ENCODE peak calls at places on chromosomes 7 and 10, in four cellular contexts. T, L, Q and V are unnamed samples.

GRCh38 chr10:113958631-113959382 is 84.9 kb upstream of the ADRB1 start:
- DNase-seq in L (peak; percentile 76), Q (peak; percentile 80), T (no peak), V (no peak)

GRCh38 chr10:104580321-104580720 is 60.8 kb upstream of the SORCS3 start:
- DNase-seq in Q (no peak), L (no peak), T (no peak), V (no peak)

GRCh38 chr7:27165655-27166474 is 528 bp upstream of the HOXA9 start:
- DNase-seq in Q (no peak), L (no peak), T (no peak), V (no peak)

GRCh38 chr7:100887186-100887954 is 2.1 kb downstream of the UFSP1 start:
- DNase-seq in L (no peak), T (no peak), Q (no peak), V (no peak)

GRCh38 chr7:84188811-84189405 is 5.7 kb downstream of the SEMA3A start:
- DNase-seq in Q (no peak), T (no peak), L (no peak), V (no peak)

GRCh38 chr10:63633677-63634487 is 112.7 kb downstream of the REEP3 start:
- DNase-seq in L (peak; percentile 38), T (peak; percentile 2), Q (peak; percentile 42), V (no peak)

GRCh38 chr7:151804756-151805503 is 72.0 kb downstream of the PRKAG2 start:
- DNase-seq in L (no peak), T (no peak), Q (no peak), V (no peak)

GRCh38 chr7:111931016-111931517 is 275.1 kb downstream of the DOCK4 start:
- DNase-seq in L (no peak), Q (no peak), T (no peak), V (no peak)

GRCh38 chr7:149477494-149478443 is 16.9 kb upstream of the ZNF777 start:
- DNase-seq in T (no peak), L (no peak), Q (no peak), V (no peak)

GRCh38 chr10:95837783-95838182 is 70.0 kb upstream of the CC2D2B start:
- DNase-seq in T (no peak), Q (no peak), L (no peak), V (peak; percentile 9)

GRCh38 chr10:11798862-11799735 is 24.1 kb upstream of the PROSER2 start:
- DNase-seq in T (no peak), L (no peak), Q (no peak), V (no peak)

GRCh38 chr10:58335306-58336005 is 650 bp downstream of the UBE2D1 start:
- DNase-seq in L (peak; percentile 96), Q (peak; percentile 33), T (no peak), V (peak; percentile 62)

GRCh38 chr7:26668821-26669220 is 195.6 kb downstream of the SKAP2 start:
- DNase-seq in T (no peak), L (no peak), Q (no peak), V (no peak)

GRCh38 chr10:80496555-80497172 is 41.0 kb upstream of the SH2D4B start:
- DNase-seq in T (no peak), Q (no peak), L (no peak), V (no peak)

GRCh38 chr10:88852327-88852726 is 683 bp upstream of the ANKRD22 start:
- DNase-seq in Q (no peak), T (no peak), L (no peak), V (no peak)

GRCh38 chr7:124263232-124263827 is 230.5 kb upstream of the TMEM229A start:
- DNase-seq in L (no peak), T (no peak), Q (no peak), V (no peak)

GRCh38 chr10:110535958-110536891 is 31.3 kb upstream of the SMC3 start:
- DNase-seq in Q (no peak), T (no peak), L (peak; percentile 54), V (peak; percentile 43)

GRCh38 chr10:46556515-46557318 is at the start of gene GPRIN2:
- DNase-seq in L (peak; percentile 33), T (no peak), Q (peak; percentile 28), V (no peak)

GRCh38 chr10:69835875-69836727 is 34.4 kb downstream of the COL13A1 start:
- DNase-seq in L (no peak), Q (no peak), T (no peak), V (no peak)

GRCh38 chr10:67550042-67550441 is 146.0 kb downstream of the CTNNA3 start:
- DNase-seq in L (no peak), T (no peak), Q (no peak), V (no peak)

GRCh38 chr7:81886211-81886764 is 116.4 kb upstream of the HGF start:
- DNase-seq in T (no peak), L (no peak), Q (no peak), V (no peak)

DNA sequence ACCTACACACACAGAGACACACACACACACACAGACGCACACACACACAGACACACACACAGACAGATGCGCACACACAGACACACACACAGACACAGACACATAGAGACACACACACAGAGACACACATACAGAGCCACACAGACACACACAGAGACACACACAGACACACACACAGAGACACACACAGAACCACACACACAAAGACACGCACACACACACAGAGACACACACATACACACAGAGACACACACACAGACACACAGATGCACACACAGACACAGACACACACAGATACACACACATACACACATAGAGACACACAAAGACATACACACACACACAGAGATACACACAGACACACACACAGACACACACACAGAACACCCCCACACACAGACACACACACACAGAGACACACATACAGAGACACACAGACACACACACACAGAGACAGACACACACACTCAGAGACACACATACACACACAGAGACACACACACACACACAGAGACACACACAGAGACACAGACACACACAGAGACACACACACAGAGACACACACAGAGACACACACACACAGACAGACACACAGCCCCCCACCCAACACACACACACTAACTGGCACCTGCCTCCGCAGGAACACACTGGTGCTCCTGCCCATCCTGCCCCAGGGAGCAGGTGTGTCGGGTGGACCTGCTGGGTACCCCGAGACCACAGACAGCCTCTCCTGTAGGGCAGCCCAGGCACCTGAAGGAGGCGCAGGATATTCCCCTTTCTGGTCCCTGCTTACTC is 5.5 kb upstream of the FZD9 start:
- DNase-seq in T (no peak), Q (no peak), L (no peak), V (no peak)
- H3K27ac ChIP-seq in T (no peak overlapping the region), Q (no peak overlapping the region), L (no peak overlapping the region), V (no peak overlapping the region)

GRCh38 chr10:93598157-93598556 is 2.9 kb downstream of the RBP4 start:
- DNase-seq in L (no peak), Q (no peak), T (no peak), V (no peak)

GRCh38 chr10:93599335-93599734 is 1.7 kb downstream of the RBP4 start:
- DNase-seq in L (no peak), T (no peak), Q (no peak), V (no peak)

GRCh38 chr10:93600446-93600860 is 582 bp downstream of the RBP4 start:
- DNase-seq in Q (no peak), T (no peak), L (no peak), V (no peak)

GRCh38 chr10:93600861-93601773 is at the start of gene RBP4:
- DNase-seq in T (no peak), Q (no peak), L (no peak), V (peak; percentile 20)

DNA sequence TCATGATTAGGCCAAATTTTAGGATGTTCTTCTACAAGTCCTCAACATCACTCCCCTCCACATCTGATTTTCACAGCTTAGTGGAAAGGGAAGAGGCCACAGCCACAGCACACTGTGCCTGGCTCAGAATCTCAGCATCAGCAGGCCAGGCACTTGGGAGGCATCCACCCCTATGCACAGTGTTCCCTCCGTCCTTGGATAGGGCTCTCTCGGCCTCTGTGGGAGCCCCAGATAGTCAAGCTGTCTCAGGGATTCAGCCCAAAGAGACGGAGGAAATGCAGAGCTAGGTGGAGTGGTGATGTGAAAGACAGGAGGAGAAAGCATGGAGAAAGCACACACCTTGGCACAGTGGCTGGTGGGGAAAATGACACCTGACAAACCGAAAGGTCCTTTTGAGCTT is 1.3 kb downstream of the RBP4 start:
- DNase-seq in Q (no peak), L (no peak), T (no peak), V (no peak)
- H3K27ac ChIP-seq in Q (no peak overlapping the region), L (no peak overlapping the region), T (no peak overlapping the region), V (no peak overlapping the region)

GRCh38 chr7:105151152-105151551 is 137.1 kb downstream of the KMT2E start:
- DNase-seq in L (no peak), T (no peak), Q (no peak), V (no peak)

GRCh38 chr7:105156731-105157130 is 142.7 kb downstream of the KMT2E start:
- DNase-seq in T (no peak), L (no peak), Q (no peak), V (no peak)

GRCh38 chr7:105149827-105150226 is 135.8 kb downstream of the KMT2E start:
- DNase-seq in Q (peak; percentile 5), L (no peak), T (no peak), V (no peak)

GRCh38 chr7:105154084-105154483 is 140.1 kb downstream of the KMT2E start:
- DNase-seq in Q (no peak), T (no peak), L (no peak), V (no peak)

DNA sequence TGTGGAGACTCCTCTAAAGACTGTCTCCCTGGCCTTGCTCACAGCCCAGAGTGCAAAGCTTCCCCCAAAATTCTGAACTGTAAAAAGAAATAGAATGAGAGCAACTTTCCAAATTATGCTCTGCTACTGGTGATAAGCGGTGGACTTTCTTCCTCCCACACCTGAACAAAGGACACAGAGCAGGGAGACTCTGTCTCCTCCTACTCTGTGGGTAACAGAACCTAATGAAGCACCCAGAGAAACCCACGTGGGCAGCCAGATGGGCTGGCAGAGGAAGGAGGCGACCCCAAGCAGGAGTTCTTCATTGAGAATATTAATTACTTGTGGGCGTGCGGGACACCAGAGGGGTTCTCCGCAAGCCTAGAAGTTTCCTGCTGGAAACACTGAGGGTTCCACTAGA is 139.5 kb downstream of the KMT2E start:
- DNase-seq in T (no peak), L (no peak), Q (no peak), V (no peak)
- H3K27ac ChIP-seq in T (peak overlapping the region; percentile 31), L (no peak overlapping the region), Q (no peak overlapping the region), V (no peak overlapping the region)

DNA sequence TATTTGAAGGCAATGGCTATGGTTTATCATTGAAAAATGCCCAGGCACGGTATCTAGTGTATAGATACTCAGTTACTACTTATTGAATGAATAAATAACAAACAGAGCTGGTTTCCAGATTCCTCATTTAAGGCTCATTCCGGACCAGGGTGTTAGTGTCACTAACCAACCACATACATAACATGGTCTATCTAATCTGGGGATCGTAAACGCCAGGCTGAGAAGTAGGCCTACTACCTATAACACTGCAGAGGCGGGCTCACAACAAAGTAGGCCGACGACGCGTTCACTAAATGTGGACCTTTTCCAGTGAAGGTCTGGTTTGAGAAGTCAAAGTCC is 423 bp downstream of the LSM5 start:
- DNase-seq in T (no peak), L (peak; percentile 40), Q (no peak), V (no peak)
- H3K27ac ChIP-seq in T (peak overlapping the region; percentile 82), L (peak overlapping the region; percentile 66), Q (peak overlapping the region; percentile 91), V (peak overlapping the region; percentile 86)

GRCh38 chr10:17001961-17002749 is 127.5 kb downstream of the CUBN start:
- DNase-seq in T (no peak), L (no peak), Q (no peak), V (peak; percentile 29)
- H3K27ac ChIP-seq in T (no peak overlapping the region), L (no peak overlapping the region), Q (no peak overlapping the region), V (peak overlapping the region; percentile 82)

GRCh38 chr10:2981361-2981801 is 86.0 kb upstream of the PFKP start:
- DNase-seq in T (no peak), L (no peak), Q (no peak), V (no peak)

GRCh38 chr10:2979267-2979660 is 88.1 kb upstream of the PFKP start:
- DNase-seq in L (no peak), Q (no peak), T (no peak), V (no peak)

GRCh38 chr10:2978574-2979266 is 88.6 kb upstream of the PFKP start:
- DNase-seq in L (no peak), T (no peak), Q (no peak), V (no peak)

GRCh38 chr10:2980791-2981360 is 86.5 kb upstream of the PFKP start:
- DNase-seq in T (no peak), L (no peak), Q (no peak), V (no peak)

GRCh38 chr10:2980116-2980515 is 87.2 kb upstream of the PFKP start:
- DNase-seq in Q (no peak), T (no peak), L (no peak), V (no peak)
- H3K27ac ChIP-seq in Q (peak overlapping the region; percentile 67), T (no peak overlapping the region), L (no peak overlapping the region), V (no peak overlapping the region)